ENCODE peak calls at places on chromosome 4, in four cellular contexts. U is HFFc6, G is mucosa of descending colon, Q is WTC11. N is an unnamed sample.

GRCh38 chr4:37759833-37760232 is 66.7 kb upstream of the PGM2 start:
- DNase-seq in U (no peak), G (no peak), Q (no peak), N (no peak)

GRCh38 chr4:154807042-154807630 is 26.1 kb downstream of the RBM46 start:
- DNase-seq in U (peak; percentile 48), G (no peak), Q (no peak), N (no peak)

GRCh38 chr4:101954975-101955678 is 164.6 kb downstream of the BANK1 start:
- DNase-seq in U (no peak), G (no peak), Q (no peak), N (no peak)

GRCh38 chr4:168124008-168124641 is 31.8 kb downstream of the ANXA10 start:
- DNase-seq in U (peak; percentile 73), G (no peak), Q (no peak), N (no peak)

GRCh38 chr4:40916218-40916555 is 166.4 kb downstream of the NSUN7 start:
- DNase-seq in U (peak; percentile 73), G (no peak), Q (no peak), N (no peak)

GRCh38 chr4:56871357-56871993 is 36.2 kb upstream of the REST start:
- DNase-seq in U (no peak), G (no peak), Q (peak; percentile 30), N (no peak)

GRCh38 chr4:44157611-44158277 is 290.9 kb downstream of the KCTD8 start:
- DNase-seq in U (no peak), G (no peak), Q (no peak), N (no peak)

GRCh38 chr4:182242793-182243192 is 409 bp upstream of the TENM3 start:
- DNase-seq in U (peak; percentile 65), G (no peak), Q (no peak), N (no peak)

GRCh38 chr4:101420661-101421060 is 73.3 kb upstream of the PPP3CA start:
- DNase-seq in U (no peak), G (no peak), Q (no peak), N (no peak)

GRCh38 chr4:44965446-44966095 is 239.2 kb upstream of the GNPDA2 start:
- DNase-seq in U (no peak), G (no peak), Q (no peak), N (no peak)

GRCh38 chr4:108620101-108620932 is at the start of gene RPL34:
- DNase-seq in U (peak; percentile 97), G (peak; percentile 98), Q (peak; percentile 86), N (peak; percentile 96)

GRCh38 chr4:4216668-4217067 is 10.1 kb downstream of the OTOP1 start:
- DNase-seq in U (peak; percentile 20), G (no peak), Q (peak; percentile 25), N (no peak)

GRCh38 chr4:155900402-155900801 is 3.1 kb upstream of the TDO2 start:
- DNase-seq in U (peak; percentile 7), G (no peak), Q (no peak), N (no peak)

GRCh38 chr4:24497221-24497620 is 87.1 kb downstream of the DHX15 start:
- DNase-seq in U (no peak), G (no peak), Q (no peak), N (no peak)

GRCh38 chr4:110033994-110034393 is 121.3 kb downstream of the EGF start:
- DNase-seq in U (no peak), G (no peak), Q (no peak), N (no peak)

GRCh38 chr4:177093964-177094363 is 215.7 kb upstream of the NEIL3 start:
- DNase-seq in U (no peak), G (no peak), Q (no peak), N (no peak)

GRCh38 chr4:165682621-165683020 is 190.4 kb upstream of the TLL1 start:
- DNase-seq in U (no peak), G (no peak), Q (no peak), N (no peak)

GRCh38 chr4:176340871-176341685 is 21.3 kb downstream of the SPCS3 start:
- DNase-seq in U (peak; percentile 25), G (no peak), Q (no peak), N (no peak)

GRCh38 chr4:118765399-118765798 is 70.5 kb downstream of the SEC24D start:
- DNase-seq in U (peak; percentile 97), G (no peak), Q (no peak), N (no peak)

GRCh38 chr4:57158221-57158620 is 48.0 kb upstream of the IGFBP7 start:
- DNase-seq in U (no peak), G (no peak), Q (no peak), N (no peak)

GRCh38 chr4:169823685-169824084 is 65.9 kb upstream of the HPF1 start:
- DNase-seq in U (peak; percentile 37), G (no peak), Q (peak; percentile 65), N (no peak)

GRCh38 chr4:173001571-173001970 is 167.0 kb upstream of the GALNT7 start:
- DNase-seq in U (peak; percentile 6), G (no peak), Q (no peak), N (no peak)
- TF ChIP-seq CTCF in U (peak; percentile 18), G (no peak), Q (no peak), N (no peak)

DNA sequence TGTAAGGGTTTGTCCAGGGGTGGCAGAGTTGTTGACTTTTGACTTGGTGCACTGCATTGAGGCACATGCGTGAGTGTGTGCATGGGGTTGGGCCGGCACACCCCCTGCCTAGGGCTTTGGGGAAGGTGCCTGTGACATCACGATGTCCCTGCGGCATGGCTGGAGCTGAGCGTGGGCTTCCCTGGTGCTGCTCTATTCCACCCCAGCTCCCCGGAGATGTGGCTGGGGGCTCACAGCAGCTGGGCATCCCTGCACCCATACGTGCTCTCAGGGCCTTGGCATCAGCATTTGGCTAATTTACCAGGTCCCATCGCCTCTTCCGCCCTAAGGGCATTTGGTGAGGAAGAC is 5.7 kb downstream of the PSAPL1 start:
- DNase-seq in U (no peak), G (peak; percentile 23), Q (peak; percentile 5), N (peak; percentile 24)
- TF ChIP-seq CTCF in U (no peak), G (no peak), Q (no peak), N (no peak)

GRCh38 chr4:148058160-148058859 is 326.4 kb downstream of the ARHGAP10 start:
- DNase-seq in U (no peak), G (no peak), Q (no peak), N (no peak)
- TF ChIP-seq CTCF in U (no peak), G (no peak), Q (no peak), N (no peak)

GRCh38 chr4:65089666-65090065 is 580.6 kb downstream of the EPHA5 start:
- DNase-seq in U (no peak), G (no peak), Q (no peak), N (no peak)
- TF ChIP-seq CTCF in U (no peak), G (no peak), Q (no peak), N (no peak)

DNA sequence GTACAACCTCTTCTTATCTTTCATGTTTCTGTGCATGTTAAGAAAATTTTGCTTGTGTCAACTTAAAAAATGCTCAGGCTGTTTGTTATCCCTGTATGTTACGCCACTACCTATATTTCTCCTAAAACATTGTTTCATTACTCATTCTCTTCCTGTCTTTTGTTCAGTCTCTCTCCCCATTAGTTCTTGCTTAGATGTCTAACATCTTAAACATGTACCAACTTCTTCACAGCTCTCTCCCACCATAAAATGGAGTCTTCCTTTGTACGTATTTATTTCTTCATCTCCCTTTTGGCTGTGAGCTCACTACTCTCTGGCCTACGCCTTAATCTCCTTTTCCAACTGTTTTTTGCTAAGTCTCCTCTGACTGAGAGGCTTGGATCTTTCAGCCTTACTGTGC is 36.4 kb downstream of the PCDH7 start:
- DNase-seq in U (no peak), G (no peak), Q (no peak), N (no peak)
- TF ChIP-seq CTCF in U (no peak), G (no peak), Q (no peak), N (no peak)

GRCh38 chr4:142721187-142721586 is 124.9 kb downstream of the INPP4B start:
- DNase-seq in U (peak; percentile 4), G (no peak), Q (no peak), N (no peak)

GRCh38 chr4:142718981-142719380 is 127.1 kb downstream of the INPP4B start:
- DNase-seq in U (no peak), G (no peak), Q (no peak), N (no peak)

GRCh38 chr4:142715727-142716126 is 130.4 kb downstream of the INPP4B start:
- DNase-seq in U (no peak), G (no peak), Q (no peak), N (no peak)

GRCh38 chr4:142719854-142720541 is 126.1 kb downstream of the INPP4B start:
- DNase-seq in U (peak; percentile 26), G (no peak), Q (no peak), N (no peak)
- TF ChIP-seq CTCF in U (peak; percentile 83), G (no peak), Q (no peak), N (peak; percentile 36)